ENCODE peak calls at places on chromosome 21, in eight cellular contexts. H, W, F, D, M, Z, T and E are unnamed samples.

GRCh38 chr21:46078322-46078981 is 19.5 kb upstream of the COL6A2 start:
- DNase-seq in H (no peak), W (no peak), F (peak; percentile 49), D (no peak), M (no peak), Z (no peak), T (no peak), E (no peak)

GRCh38 chr21:17682924-17683323 is 70.2 kb upstream of the BTG3 start:
- DNase-seq in H (no peak), W (no peak), F (no peak), D (no peak), M (no peak), Z (no peak), T (no peak), E (no peak)

GRCh38 chr21:42652527-42653491 is 612 bp upstream of the PDE9A start:
- DNase-seq in H (no peak), W (peak; percentile 56), F (no peak), D (peak; percentile 74), M (peak; percentile 31), Z (peak; percentile 59), T (peak; percentile 49), E (peak; percentile 82)

GRCh38 chr21:34644815-34645214 is 24.0 kb upstream of the CLIC6 start:
- DNase-seq in H (no peak), W (no peak), F (no peak), D (no peak), M (no peak), Z (no peak), T (no peak), E (no peak)

GRCh38 chr21:41933259-41934079 is 20.3 kb downstream of the C2CD2 start:
- DNase-seq in H (peak; percentile 75), W (no peak), F (peak; percentile 77), D (no peak), M (no peak), Z (no peak), T (peak; percentile 19), E (no peak)

GRCh38 chr21:34640858-34641257 is 25.9 kb upstream of the RCAN1 start:
- DNase-seq in H (peak; percentile 63), W (no peak), F (peak; percentile 88), D (no peak), M (no peak), Z (no peak), T (no peak), E (no peak)

GRCh38 chr21:29379517-29380054 is 80.9 kb downstream of the BACH1 start:
- DNase-seq in H (no peak), W (no peak), F (no peak), D (no peak), M (no peak), Z (no peak), T (no peak), E (no peak)

GRCh38 chr21:20424943-20425342 is 573.3 kb upstream of the NCAM2 start:
- DNase-seq in H (no peak), W (peak; percentile 19), F (no peak), D (no peak), M (no peak), Z (no peak), T (no peak), E (no peak)

GRCh38 chr21:42526379-42526727 is 12.7 kb downstream of the SLC37A1 start:
- DNase-seq in H (no peak), W (no peak), F (no peak), D (peak; percentile 49), M (no peak), Z (no peak), T (no peak), E (no peak)

GRCh38 chr21:41141031-41141457 is 26.9 kb upstream of the BACE2 start:
- DNase-seq in H (peak; percentile 76), W (no peak), F (peak; percentile 17), D (peak; percentile 8), M (no peak), Z (no peak), T (no peak), E (no peak)

GRCh38 chr21:46092026-46092764 is 5.7 kb upstream of the COL6A2 start:
- DNase-seq in H (no peak), W (no peak), F (peak; percentile 97), D (no peak), M (no peak), Z (no peak), T (no peak), E (no peak)

GRCh38 chr21:46094401-46095105 is 3.4 kb upstream of the COL6A2 start:
- DNase-seq in H (no peak), W (peak; percentile 1), F (no peak), D (no peak), M (no peak), Z (no peak), T (no peak), E (no peak)

GRCh38 chr21:36194024-36194423 is 37.4 kb downstream of the DOP1B start:
- DNase-seq in H (no peak), W (no peak), F (no peak), D (no peak), M (no peak), Z (no peak), T (no peak), E (no peak)

GRCh38 chr21:16644690-16645089 is 868.2 kb upstream of the CXADR start:
- DNase-seq in H (peak; percentile 30), W (no peak), F (peak; percentile 14), D (no peak), M (no peak), Z (no peak), T (no peak), E (no peak)

GRCh38 chr21:14987370-14988170 is 77.2 kb downstream of the NRIP1 start:
- DNase-seq in H (no peak), W (no peak), F (no peak), D (no peak), M (no peak), Z (no peak), T (no peak), E (no peak)

GRCh38 chr21:38631676-38632075 is 133.4 kb upstream of the ERG start:
- DNase-seq in H (no peak), W (no peak), F (no peak), D (no peak), M (no peak), Z (no peak), T (no peak), E (no peak)

GRCh38 chr21:46171585-46171984 is 12.7 kb downstream of the SPATC1L start:
- DNase-seq in H (no peak), W (no peak), F (peak; percentile 50), D (no peak), M (no peak), Z (no peak), T (no peak), E (no peak)